ENCODE peak calls at places on chromosomes 13 and 19, in six cellular contexts. C, G, L, O, F and R are unnamed samples.

GRCh38 chr13:60261432-60262351 is 98.0 kb upstream of the DIAPH3 start:
- DNase-seq in F (no peak), L (no peak), C (no peak), O (no peak), G (no peak), R (peak)

GRCh38 chr19:13411899-13412298 is 94.4 kb downstream of the CACNA1A start:
- DNase-seq in G (no peak), C (no peak), O (no peak), F (no peak), L (no peak), R (no peak)

GRCh38 chr13:67275351-67275989 is 45.3 kb upstream of the PCDH9 start:
- DNase-seq in C (no peak), O (no peak), L (no peak), G (no peak), F (no peak), R (no peak)

GRCh38 chr13:78806457-78806856 is 147.5 kb upstream of the OBI1 start:
- DNase-seq in F (no peak), L (no peak), G (no peak), C (no peak), O (no peak), R (no peak)

GRCh38 chr13:53191091-53191490 is 162.5 kb downstream of the OLFM4 start:
- DNase-seq in L (no peak), O (no peak), G (no peak), C (peak), F (no peak), R (no peak)

GRCh38 chr19:4870025-4870700 is 2.7 kb upstream of the PLIN3 start:
- DNase-seq in C (peak), F (peak), O (peak), G (no peak), L (no peak), R (no peak)

GRCh38 chr13:102935896-102936321 is 90.1 kb downstream of the ERCC5 start:
- DNase-seq in C (no peak), L (no peak), F (no peak), G (no peak), O (no peak), R (no peak)

GRCh38 chr13:109517516-109517915 is 268.9 kb downstream of the IRS2 start:
- DNase-seq in C (no peak), L (no peak), O (no peak), G (no peak), F (no peak), R (no peak)

GRCh38 chr19:15417699-15418098 is 1.1 kb downstream of the AKAP8L start:
- DNase-seq in O (peak), C (peak), L (no peak), G (no peak), F (peak), R (no peak)

GRCh38 chr19:42989851-42990250 is 36.4 kb downstream of the PSG11 start:
- DNase-seq in C (no peak), L (no peak), G (no peak), O (no peak), F (no peak), R (no peak)

GRCh38 chr13:102721800-102722231 is 27.0 kb upstream of the METTL21C start:
- DNase-seq in L (no peak), G (no peak), O (no peak), C (no peak), F (no peak), R (no peak)

GRCh38 chr13:100339411-100339935 is 249.1 kb downstream of the GGACT start:
- DNase-seq in F (no peak), L (no peak), O (no peak), G (no peak), C (no peak), R (no peak)

GRCh38 chr19:34120846-34121639 is 51.3 kb upstream of the LSM14A start:
- DNase-seq in O (no peak), L (peak), G (peak), F (peak), C (peak), R (no peak)

GRCh38 chr13:107023335-107023734 is 455.4 kb upstream of the ARGLU1 start:
- DNase-seq in G (no peak), L (no peak), C (no peak), O (no peak), F (no peak), R (no peak)

GRCh38 chr13:19586904-19587634 is 25.7 kb upstream of the TPTE2 start:
- DNase-seq in G (no peak), O (no peak), C (no peak), F (no peak), L (peak), R (no peak)

GRCh38 chr13:73040968-73041580 is 17.7 kb upstream of the KLF5 start:
- DNase-seq in O (no peak), G (no peak), F (no peak), C (no peak), L (no peak), R (no peak)

GRCh38 chr19:41909706-41910105 is 18.5 kb downstream of the ERFL start:
- DNase-seq in O (no peak), F (no peak), L (no peak), G (no peak), C (no peak), R (no peak)

GRCh38 chr13:45439000-45439399 is 20.8 kb upstream of the SLC25A30 start:
- DNase-seq in F (no peak), L (no peak), G (no peak), C (no peak), O (no peak), R (no peak)

GRCh38 chr13:41060723-41061074 is 610 bp upstream of the WBP4 start:
- DNase-seq in C (peak), F (peak), G (peak), L (peak), O (peak), R (peak)

GRCh38 chr13:113532156-113532806 is 41.8 kb upstream of the DCUN1D2 start:
- DNase-seq in O (peak), F (peak), G (no peak), L (no peak), C (peak), R (no peak)

GRCh38 chr19:3114811-3115210 is 20.6 kb downstream of the GNA11 start:
- DNase-seq in F (no peak), C (no peak), O (no peak), L (no peak), G (no peak), R (no peak)

GRCh38 chr13:51645154-51645650 is 60.9 kb downstream of the WDFY2 start:
- DNase-seq in L (no peak), F (no peak), O (no peak), C (peak), G (no peak), R (no peak)

GRCh38 chr13:113048766-113049165 is 56.8 kb upstream of the F7 start:
- DNase-seq in C (no peak), F (no peak), O (peak), G (no peak), L (no peak), R (no peak)

GRCh38 chr19:6466526-6467248 is 2.6 kb downstream of the CRB3 start:
- DNase-seq in L (no peak), O (no peak), C (no peak), G (no peak), F (no peak), R (no peak)

GRCh38 chr19:41864374-41864773 is 4.3 kb downstream of the RPS19 start:
- DNase-seq in L (no peak), C (no peak), G (no peak), O (no peak), F (no peak), R (no peak)

GRCh38 chr13:98358933-98359332 is 181.9 kb upstream of the RNF113B start:
- DNase-seq in O (no peak), F (no peak), L (no peak), C (no peak), G (no peak), R (no peak)

GRCh38 chr13:77386880-77387606 is 60.1 kb upstream of the MYCBP2 start:
- DNase-seq in F (no peak), C (peak), G (no peak), L (no peak), O (no peak), R (no peak)

GRCh38 chr13:76764429-76764828 is 121.8 kb downstream of the KCTD12 start:
- DNase-seq in O (peak), F (no peak), G (peak), L (no peak), C (no peak), R (no peak)

GRCh38 chr19:3656073-3656746 is 29.6 kb upstream of the CACTIN start:
- DNase-seq in O (no peak), L (no peak), F (no peak), G (no peak), C (peak), R (no peak)

GRCh38 chr13:51674276-51674675 is 90.0 kb downstream of the WDFY2 start:
- DNase-seq in C (no peak), L (no peak), G (no peak), O (no peak), F (no peak), R (peak)

GRCh38 chr13:76148926-76149325 is 512.8 kb downstream of the LMO7 start:
- DNase-seq in C (peak), F (no peak), O (no peak), L (no peak), G (no peak), R (no peak)

GRCh38 chr19:18156841-18157464 is 4.0 kb downstream of the PIK3R2 start:
- DNase-seq in G (peak), F (peak), O (peak), C (peak), L (no peak), R (no peak)

GRCh38 chr19:23867895-23868294 is 46.8 kb upstream of the ZNF726 start:
- DNase-seq in G (no peak), F (no peak), C (peak), O (no peak), L (no peak), R (no peak)

GRCh38 chr13:50129923-50130685 is 114.9 kb downstream of the KCNRG start:
- DNase-seq in G (peak), O (peak), F (peak), L (no peak), C (no peak), R (no peak)